ENCODE peak calls at places on chromosomes 7 and 10, in four cellular contexts. One of them, this sample, is unnamed.

GRCh38 chr7:16648551-16648950 is 2.6 kb downstream of the BZW2 start:
- DNase-seq in GM12865: no peak
- DNase-seq in fibroblast of pulmonary artery: no peak
- DNase-seq in fibroblast of mammary gland: no peak
- DNase-seq in this sample: no peak

GRCh38 chr7:131012477-131013031 is 278.5 kb upstream of the KLF14 start:
- DNase-seq in fibroblast of mammary gland: peak
- DNase-seq in GM12865: no peak
- DNase-seq in fibroblast of pulmonary artery: no peak
- DNase-seq in this sample: no peak

GRCh38 chr7:33852838-33853237 is 52.5 kb upstream of the BMPER start:
- DNase-seq in fibroblast of pulmonary artery: no peak
- DNase-seq in GM12865: no peak
- DNase-seq in fibroblast of mammary gland: no peak
- DNase-seq in this sample: no peak

GRCh38 chr7:32511791-32512190 is 16.5 kb downstream of the AVL9 start:
- DNase-seq in GM12865: no peak
- DNase-seq in fibroblast of pulmonary artery: peak
- DNase-seq in fibroblast of mammary gland: no peak
- DNase-seq in this sample: no peak

GRCh38 chr7:80783688-80784327 is 135.0 kb downstream of the SEMA3C start:
- DNase-seq in fibroblast of mammary gland: peak
- DNase-seq in GM12865: no peak
- DNase-seq in fibroblast of pulmonary artery: peak
- DNase-seq in this sample: no peak

GRCh38 chr7:77393954-77394353 is 22.2 kb downstream of the GSAP start:
- DNase-seq in fibroblast of pulmonary artery: no peak
- DNase-seq in GM12865: no peak
- DNase-seq in fibroblast of mammary gland: no peak
- DNase-seq in this sample: no peak

GRCh38 chr10:51501396-51501795 is 198.0 kb downstream of the CSTF2T start:
- DNase-seq in fibroblast of mammary gland: no peak
- DNase-seq in GM12865: no peak
- DNase-seq in fibroblast of pulmonary artery: no peak
- DNase-seq in this sample: no peak

GRCh38 chr7:50921114-50921513 is 138.4 kb upstream of the GRB10 start:
- DNase-seq in GM12865: no peak
- DNase-seq in fibroblast of pulmonary artery: no peak
- DNase-seq in fibroblast of mammary gland: no peak
- DNase-seq in this sample: no peak

GRCh38 chr7:101172854-101173751 is 7.0 kb downstream of the NAT16 start:
- DNase-seq in GM12865: no peak
- DNase-seq in fibroblast of mammary gland: peak
- DNase-seq in fibroblast of pulmonary artery: peak
- DNase-seq in this sample: no peak

GRCh38 chr7:28662236-28662635 is 249.9 kb downstream of the CREB5 start:
- DNase-seq in fibroblast of pulmonary artery: no peak
- DNase-seq in fibroblast of mammary gland: no peak
- DNase-seq in GM12865: peak
- DNase-seq in this sample: no peak

GRCh38 chr10:83289373-83289772 is 849.9 kb upstream of the GHITM start:
- DNase-seq in GM12865: no peak
- DNase-seq in fibroblast of mammary gland: no peak
- DNase-seq in fibroblast of pulmonary artery: no peak
- DNase-seq in this sample: no peak

GRCh38 chr7:101099969-101100781 is 14.9 kb downstream of the TRIM56 start:
- DNase-seq in fibroblast of pulmonary artery: peak
- DNase-seq in GM12865: peak
- DNase-seq in fibroblast of mammary gland: peak
- DNase-seq in this sample: no peak

GRCh38 chr10:125048101-125048864 is 106.4 kb downstream of the ZRANB1 start:
- DNase-seq in GM12865: peak
- DNase-seq in fibroblast of pulmonary artery: peak
- DNase-seq in fibroblast of mammary gland: peak
- DNase-seq in this sample: peak

GRCh38 chr7:5695037-5695708 is 86.3 kb downstream of the RNF216 start:
- DNase-seq in GM12865: peak
- DNase-seq in fibroblast of mammary gland: peak
- DNase-seq in fibroblast of pulmonary artery: peak
- DNase-seq in this sample: no peak

GRCh38 chr10:73926152-73926764 is 15.3 kb downstream of the PLAU start:
- DNase-seq in fibroblast of mammary gland: no peak
- DNase-seq in GM12865: no peak
- DNase-seq in fibroblast of pulmonary artery: no peak
- DNase-seq in this sample: no peak

GRCh38 chr7:45622058-45622457 is 47.9 kb downstream of the ADCY1 start:
- DNase-seq in GM12865: no peak
- DNase-seq in fibroblast of mammary gland: no peak
- DNase-seq in fibroblast of pulmonary artery: no peak
- DNase-seq in this sample: no peak

GRCh38 chr7:45623157-45623556 is 49.0 kb downstream of the ADCY1 start:
- DNase-seq in fibroblast of pulmonary artery: no peak
- DNase-seq in GM12865: no peak
- DNase-seq in fibroblast of mammary gland: no peak
- DNase-seq in this sample: no peak

GRCh38 chr7:45617166-45617565 is 43.0 kb downstream of the ADCY1 start:
- DNase-seq in GM12865: no peak
- DNase-seq in fibroblast of pulmonary artery: no peak
- DNase-seq in fibroblast of mammary gland: no peak
- DNase-seq in this sample: no peak
- TF ChIP-seq CTCF in GM12865: no peak
- TF ChIP-seq CTCF in fibroblast of pulmonary artery: no peak
- TF ChIP-seq CTCF in fibroblast of mammary gland: no peak
- TF ChIP-seq CTCF in this sample: no peak

GRCh38 chr10:57599440-57599839 is 668.3 kb downstream of the IPMK start:
- DNase-seq in fibroblast of mammary gland: no peak
- DNase-seq in fibroblast of pulmonary artery: no peak
- DNase-seq in GM12865: no peak
- DNase-seq in this sample: no peak

GRCh38 chr10:57593983-57594573 is 673.6 kb downstream of the IPMK start:
- DNase-seq in GM12865: no peak
- DNase-seq in fibroblast of mammary gland: no peak
- DNase-seq in fibroblast of pulmonary artery: no peak
- DNase-seq in this sample: no peak
- TF ChIP-seq CTCF in GM12865: no peak
- TF ChIP-seq CTCF in fibroblast of mammary gland: peak
- TF ChIP-seq CTCF in fibroblast of pulmonary artery: peak
- TF ChIP-seq CTCF in this sample: peak

GRCh38 chr7:139773372-139773771 is 4.4 kb downstream of the HIPK2 start:
- DNase-seq in fibroblast of mammary gland: no peak
- DNase-seq in fibroblast of pulmonary artery: no peak
- DNase-seq in GM12865: no peak
- DNase-seq in this sample: no peak

GRCh38 chr7:139771001-139771956 is 6.5 kb downstream of the HIPK2 start:
- DNase-seq in GM12865: peak
- DNase-seq in fibroblast of pulmonary artery: peak
- DNase-seq in fibroblast of mammary gland: peak
- DNase-seq in this sample: no peak

GRCh38 chr7:139772837-139773236 is 5.0 kb downstream of the HIPK2 start:
- DNase-seq in fibroblast of pulmonary artery: no peak
- DNase-seq in fibroblast of mammary gland: no peak
- DNase-seq in GM12865: no peak
- DNase-seq in this sample: no peak

GRCh38 chr7:139774376-139774775 is 3.4 kb downstream of the HIPK2 start:
- DNase-seq in GM12865: no peak
- DNase-seq in fibroblast of pulmonary artery: peak
- DNase-seq in fibroblast of mammary gland: peak
- DNase-seq in this sample: no peak

GRCh38 chr7:139772115-139772514 is 5.7 kb downstream of the HIPK2 start:
- DNase-seq in fibroblast of pulmonary artery: no peak
- DNase-seq in fibroblast of mammary gland: peak
- DNase-seq in GM12865: no peak
- DNase-seq in this sample: no peak
- TF ChIP-seq CTCF in fibroblast of pulmonary artery: no peak
- TF ChIP-seq CTCF in fibroblast of mammary gland: no peak
- TF ChIP-seq CTCF in GM12865: no peak
- TF ChIP-seq CTCF in this sample: no peak

GRCh38 chr10:26861326-26861998 is 704 bp upstream of the ABI1 start:
- DNase-seq in GM12865: no peak
- DNase-seq in fibroblast of mammary gland: no peak
- DNase-seq in fibroblast of pulmonary artery: no peak
- DNase-seq in this sample: no peak
- TF ChIP-seq CTCF in GM12865: no peak
- TF ChIP-seq CTCF in fibroblast of mammary gland: no peak
- TF ChIP-seq CTCF in fibroblast of pulmonary artery: no peak
- TF ChIP-seq CTCF in this sample: no peak

DNA sequence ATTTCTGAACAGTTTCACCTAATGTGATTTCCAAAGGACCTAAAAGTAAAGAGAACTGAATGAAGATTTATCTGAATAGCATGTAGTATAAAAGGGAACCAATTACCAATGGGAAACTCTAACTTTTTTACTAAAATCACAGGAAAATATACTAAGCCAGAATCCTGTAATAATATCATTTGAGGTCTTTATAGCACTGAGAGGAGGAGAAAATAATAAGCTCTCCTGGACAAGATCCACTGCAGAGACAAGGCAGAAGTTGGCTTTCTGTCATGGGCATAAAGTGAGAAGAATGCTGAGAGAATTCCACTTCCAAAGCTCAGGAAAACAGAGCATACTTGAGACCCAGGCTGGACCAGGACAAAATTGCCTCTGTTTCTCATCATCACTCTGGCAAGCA is 1131.4 kb downstream of the SORCS1 start:
- DNase-seq in fibroblast of mammary gland: no peak
- DNase-seq in fibroblast of pulmonary artery: no peak
- DNase-seq in GM12865: no peak
- DNase-seq in this sample: no peak
- TF ChIP-seq CTCF in fibroblast of mammary gland: no peak
- TF ChIP-seq CTCF in fibroblast of pulmonary artery: no peak
- TF ChIP-seq CTCF in GM12865: no peak
- TF ChIP-seq CTCF in this sample: no peak

GRCh38 chr10:12549297-12549696 is 199.9 kb downstream of the CAMK1D start:
- DNase-seq in fibroblast of pulmonary artery: no peak
- DNase-seq in fibroblast of mammary gland: no peak
- DNase-seq in GM12865: peak
- DNase-seq in this sample: no peak
- TF ChIP-seq CTCF in fibroblast of pulmonary artery: no peak
- TF ChIP-seq CTCF in fibroblast of mammary gland: no peak
- TF ChIP-seq CTCF in GM12865: no peak
- TF ChIP-seq CTCF in this sample: no peak

GRCh38 chr7:2092279-2092678 is 140.5 kb downstream of the MAD1L1 start:
- DNase-seq in fibroblast of mammary gland: no peak
- DNase-seq in fibroblast of pulmonary artery: no peak
- DNase-seq in GM12865: no peak
- DNase-seq in this sample: no peak
- TF ChIP-seq CTCF in fibroblast of mammary gland: no peak
- TF ChIP-seq CTCF in fibroblast of pulmonary artery: no peak
- TF ChIP-seq CTCF in GM12865: no peak
- TF ChIP-seq CTCF in this sample: no peak

GRCh38 chr7:38178695-38179344 is 775 bp downstream of the STARD3NL start:
- DNase-seq in GM12865: peak
- DNase-seq in fibroblast of mammary gland: peak
- DNase-seq in fibroblast of pulmonary artery: peak
- DNase-seq in this sample: no peak

GRCh38 chr7:38177621-38178003 is 433 bp upstream of the STARD3NL start:
- DNase-seq in fibroblast of pulmonary artery: no peak
- DNase-seq in fibroblast of mammary gland: no peak
- DNase-seq in GM12865: no peak
- DNase-seq in this sample: no peak

GRCh38 chr7:38181111-38181510 is 3.1 kb downstream of the STARD3NL start:
- DNase-seq in GM12865: no peak
- DNase-seq in fibroblast of mammary gland: no peak
- DNase-seq in fibroblast of pulmonary artery: no peak
- DNase-seq in this sample: no peak

GRCh38 chr7:38179719-38180333 is 1.8 kb downstream of the STARD3NL start:
- DNase-seq in GM12865: no peak
- DNase-seq in fibroblast of pulmonary artery: peak
- DNase-seq in fibroblast of mammary gland: peak
- DNase-seq in this sample: no peak

GRCh38 chr7:38178004-38178694 is at the start of gene STARD3NL:
- DNase-seq in GM12865: peak
- DNase-seq in fibroblast of mammary gland: peak
- DNase-seq in fibroblast of pulmonary artery: peak
- DNase-seq in this sample: peak
- TF ChIP-seq CTCF in GM12865: no peak
- TF ChIP-seq CTCF in fibroblast of mammary gland: no peak
- TF ChIP-seq CTCF in fibroblast of pulmonary artery: no peak
- TF ChIP-seq CTCF in this sample: peak

DNA sequence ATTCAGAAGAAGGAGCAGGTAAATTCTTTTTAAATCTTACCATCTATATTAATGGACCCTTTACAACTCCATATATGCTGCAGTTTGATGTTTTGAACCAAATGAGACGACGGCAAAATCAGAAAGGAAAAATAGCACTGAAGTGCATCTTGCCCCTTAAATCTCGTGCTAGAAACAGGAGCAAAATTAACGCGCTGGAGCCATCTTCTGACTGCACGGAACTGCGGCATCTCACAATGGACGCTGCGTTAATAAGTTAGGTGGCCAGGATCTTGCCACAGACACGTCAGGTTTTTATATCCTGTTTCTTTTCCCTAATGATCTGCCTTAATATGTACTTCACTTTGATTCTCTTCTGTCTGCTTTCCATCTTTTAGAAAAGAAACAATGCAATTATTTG is 354.5 kb downstream of the TFEC start:
- DNase-seq in GM12865: no peak
- DNase-seq in fibroblast of mammary gland: peak
- DNase-seq in fibroblast of pulmonary artery: peak
- DNase-seq in this sample: no peak
- TF ChIP-seq CTCF in GM12865: no peak
- TF ChIP-seq CTCF in fibroblast of mammary gland: peak
- TF ChIP-seq CTCF in fibroblast of pulmonary artery: peak
- TF ChIP-seq CTCF in this sample: peak

This sample was measured in progenitor cell of endocrine pancreas.